ENCODE peak calls at places on chromosome 12, in five cellular contexts. H is K562, T is HepG2, O is A549, J is GM12878. G is an unnamed sample.

GRCh38 chr12:83389237-83389996 is 702.7 kb downstream of the TMTC2 start:
- DNase-seq in T (no peak), O (no peak), H (peak), J (no peak), G (peak)

GRCh38 chr12:29943683-29944082 is 159.9 kb upstream of the TMTC1 start:
- DNase-seq in J (no peak), T (no peak), H (no peak), O (no peak), G (no peak)

GRCh38 chr12:57765003-57765697 is 1.7 kb downstream of the CYP27B1 start:
- DNase-seq in T (peak), O (peak), J (no peak), H (no peak), G (peak)

GRCh38 chr12:124445121-124445718 is 122.2 kb downstream of the NCOR2 start:
- DNase-seq in H (no peak), T (no peak), O (no peak), J (no peak), G (no peak)

GRCh38 chr12:110920324-110920910 is at the start of gene MYL2:
- DNase-seq in T (no peak), J (no peak), H (no peak), O (no peak), G (no peak)

GRCh38 chr12:106170285-106170684 is 31.5 kb upstream of the NUAK1 start:
- DNase-seq in J (no peak), O (no peak), T (no peak), H (no peak), G (no peak)

GRCh38 chr12:124758266-124759200 is 105.1 kb downstream of the SCARB1 start:
- DNase-seq in O (no peak), H (no peak), J (no peak), T (no peak), G (no peak)

GRCh38 chr12:119602695-119603094 is 9.1 kb downstream of the TMEM233 start:
- DNase-seq in T (no peak), J (no peak), H (no peak), O (no peak), G (no peak)

GRCh38 chr12:88947486-88948043 is 367.3 kb upstream of the KITLG start:
- DNase-seq in H (no peak), O (no peak), T (no peak), J (no peak), G (peak)

GRCh38 chr12:14836336-14837210 is 6.8 kb downstream of the ART4 start:
- DNase-seq in T (peak), O (peak), J (no peak), H (peak), G (no peak)

GRCh38 chr12:57724936-57725740 is 13.4 kb downstream of the AGAP2 start:
- DNase-seq in O (no peak), J (no peak), T (no peak), H (no peak), G (peak)

GRCh38 chr12:79991586-79991985 is 56.7 kb upstream of the PPP1R12A start:
- DNase-seq in T (no peak), H (no peak), J (no peak), O (no peak), G (no peak)

GRCh38 chr12:116939734-116940133 is 29.0 kb downstream of the FBXW8 start:
- DNase-seq in H (no peak), J (no peak), O (no peak), T (no peak), G (no peak)

GRCh38 chr12:17992002-17992656 is 97.9 kb downstream of the RERGL start:
- DNase-seq in H (peak), J (peak), T (peak), O (peak), G (peak)

GRCh38 chr12:7068240-7068993 is 7.9 kb downstream of the C1S start:
- DNase-seq in O (no peak), H (peak), T (no peak), J (no peak), G (no peak)

GRCh38 chr12:53096089-53096741 is 1.3 kb upstream of the IGFBP6 start:
- DNase-seq in T (no peak), O (no peak), H (no peak), J (no peak), G (peak)

GRCh38 chr12:8917751-8918150 is 3.4 kb downstream of the PHC1 start:
- DNase-seq in T (no peak), H (no peak), O (no peak), J (no peak), G (no peak)

GRCh38 chr12:127625372-127625771 is 641.6 kb upstream of the TMEM132C start:
- DNase-seq in J (no peak), T (no peak), H (no peak), O (no peak), G (no peak)

GRCh38 chr12:93518725-93519124 is 51.4 kb downstream of the MRPL42 start:
- DNase-seq in O (no peak), T (no peak), J (no peak), H (peak), G (no peak)

GRCh38 chr12:90102957-90103652 is 394.5 kb upstream of the ATP2B1 start:
- DNase-seq in J (peak), H (peak), T (peak), O (peak), G (peak)

GRCh38 chr12:60209933-60210332 is 614.1 kb downstream of the SLC16A7 start:
- DNase-seq in O (no peak), H (peak), J (no peak), T (no peak), G (no peak)

GRCh38 chr12:25806271-25806670 is 152.2 kb upstream of the RASSF8 start:
- DNase-seq in J (no peak), H (no peak), T (no peak), O (no peak), G (no peak)

GRCh38 chr12:52362118-52362726 is 5.1 kb downstream of the KRT85 start:
- DNase-seq in O (peak), H (peak), T (no peak), J (no peak), G (peak)

GRCh38 chr12:39116877-39117276 is 211.5 kb upstream of the CPNE8 start:
- DNase-seq in O (no peak), H (no peak), J (no peak), T (no peak), G (no peak)

GRCh38 chr12:15931590-15932053 is 20.5 kb downstream of the DERA start:
- DNase-seq in T (peak), J (peak), O (no peak), H (peak), G (peak)

GRCh38 chr12:127324681-127325080 is 942.3 kb upstream of the TMEM132C start:
- DNase-seq in T (no peak), O (no peak), J (no peak), H (no peak), G (no peak)

DNA sequence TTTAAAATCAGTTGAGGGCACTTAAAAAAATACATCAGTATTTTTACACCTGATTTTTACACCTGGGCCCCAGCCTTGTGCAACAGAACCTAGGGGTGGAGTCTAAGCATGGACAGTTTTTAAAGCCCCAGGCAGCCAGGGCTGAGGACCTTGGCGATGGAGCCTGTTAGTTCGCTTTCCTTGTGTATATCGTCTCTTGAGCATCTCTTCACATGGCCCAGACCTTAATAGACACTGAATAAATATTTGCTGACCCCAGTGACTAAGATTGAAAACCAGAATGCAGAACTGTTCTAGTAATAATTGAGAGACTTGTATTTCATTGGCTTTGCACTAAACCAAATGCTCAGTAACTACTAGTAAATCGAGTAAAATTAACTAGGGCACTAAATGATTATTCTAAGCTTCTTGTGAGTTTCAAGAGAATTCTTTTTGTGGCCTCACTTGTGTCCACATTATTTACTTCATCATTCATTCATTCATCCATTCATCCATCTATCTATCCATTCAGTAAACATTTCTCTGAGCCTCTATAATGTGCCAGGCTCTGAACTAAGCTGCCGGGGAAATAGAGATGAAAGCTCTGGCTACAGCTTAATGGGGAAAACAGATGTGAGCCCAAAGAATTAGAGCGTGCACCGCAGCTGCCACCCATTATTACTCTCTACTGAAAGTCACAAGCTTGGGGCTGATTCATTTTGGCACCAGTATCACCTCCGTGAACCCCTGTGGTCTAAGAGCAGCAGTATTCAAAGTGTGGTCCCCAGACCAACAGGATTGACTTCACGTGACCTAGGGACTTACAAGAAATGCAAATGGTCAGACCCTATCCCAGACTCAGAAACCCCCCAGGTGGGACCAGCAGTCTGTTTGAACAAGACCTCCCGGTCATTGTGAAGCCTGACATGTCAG is 30.7 kb upstream of the BCL7A start:
- DNase-seq in J (peak), H (no peak), O (no peak), T (no peak), G (no peak)
- TF ChIP-seq JUNB in J (peak), H (no peak), O (no peak), T (no peak), G (no peak)

DNA sequence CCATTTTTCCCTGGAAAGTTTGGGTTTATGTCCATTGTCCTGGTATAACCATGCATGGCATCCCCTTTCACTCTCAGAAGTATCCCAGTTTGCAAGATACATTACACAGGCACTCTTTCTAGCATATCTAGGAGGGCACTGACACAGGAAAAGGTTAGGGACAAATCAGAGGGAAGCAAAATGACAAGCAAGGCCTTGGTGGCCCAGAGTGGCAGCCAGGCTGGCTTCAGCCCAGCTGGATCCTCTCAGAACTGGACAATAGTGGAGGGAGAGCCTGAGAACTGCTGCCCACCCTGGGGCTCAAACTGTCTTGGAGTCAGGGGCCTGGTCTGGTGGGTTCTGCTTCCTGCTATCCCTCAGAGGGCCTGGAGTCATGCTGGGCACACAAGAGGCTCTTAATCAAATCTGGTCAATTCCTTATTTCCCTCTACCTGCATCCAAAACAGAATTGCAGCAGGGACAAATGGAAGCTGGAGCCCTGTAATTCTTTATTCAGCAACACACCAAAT is 2.6 kb downstream of the VDR start:
- DNase-seq in H (no peak), T (no peak), J (no peak), O (no peak), G (no peak)
- H3K4me3 ChIP-seq in H (no peak), T (no peak), J (no peak), O (no peak), G (no peak)

GRCh38 chr12:85445060-85445938 is 165.3 kb downstream of the ALX1 start:
- DNase-seq in J (no peak), T (no peak), H (no peak), O (no peak), G (no peak)

GRCh38 chr12:85448031-85448430 is 168.0 kb downstream of the ALX1 start:
- DNase-seq in H (no peak), O (no peak), J (no peak), T (no peak), G (no peak)

DNA sequence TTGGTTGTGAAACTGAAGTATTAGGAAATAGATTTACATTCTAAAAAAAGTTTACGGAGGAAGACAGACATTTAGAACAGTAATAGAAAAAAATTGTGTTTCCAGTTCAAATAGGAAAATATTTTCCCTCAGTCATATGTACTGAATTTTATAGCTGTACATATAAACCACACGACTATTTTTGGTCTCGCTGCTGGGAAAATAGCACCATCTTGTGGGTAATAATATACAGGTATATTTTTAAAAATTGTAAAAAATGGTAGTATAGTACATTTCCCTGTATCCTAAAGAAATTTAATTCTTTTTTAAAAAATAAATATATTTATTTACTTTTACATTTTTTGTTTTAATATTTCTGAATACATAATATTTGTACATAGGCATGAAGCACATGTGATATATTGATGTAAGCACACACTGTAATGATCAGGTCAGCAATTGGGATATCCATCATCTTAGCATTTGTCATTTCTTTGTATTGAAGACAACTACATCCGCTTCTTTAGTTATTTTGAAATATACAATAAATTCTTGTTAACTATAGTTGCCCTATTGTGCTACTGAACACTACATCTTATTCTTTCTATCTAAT is 168.6 kb downstream of the ALX1 start:
- DNase-seq in H (no peak), T (no peak), O (no peak), J (no peak), G (no peak)
- TF ChIP-seq JUNB in H (no peak), T (no peak), O (no peak), J (no peak), G (no peak)

GRCh38 chr12:76470028-76470939 is 89.3 kb downstream of the OSBPL8 start:
- DNase-seq in H (peak), T (no peak), O (peak), J (peak), G (no peak)

GRCh38 chr12:76471579-76471978 is 88.0 kb downstream of the OSBPL8 start:
- DNase-seq in T (no peak), O (no peak), J (no peak), H (no peak), G (no peak)
- H3K4me3 ChIP-seq in T (no peak), O (no peak), J (no peak), H (no peak), G (no peak)

DNA sequence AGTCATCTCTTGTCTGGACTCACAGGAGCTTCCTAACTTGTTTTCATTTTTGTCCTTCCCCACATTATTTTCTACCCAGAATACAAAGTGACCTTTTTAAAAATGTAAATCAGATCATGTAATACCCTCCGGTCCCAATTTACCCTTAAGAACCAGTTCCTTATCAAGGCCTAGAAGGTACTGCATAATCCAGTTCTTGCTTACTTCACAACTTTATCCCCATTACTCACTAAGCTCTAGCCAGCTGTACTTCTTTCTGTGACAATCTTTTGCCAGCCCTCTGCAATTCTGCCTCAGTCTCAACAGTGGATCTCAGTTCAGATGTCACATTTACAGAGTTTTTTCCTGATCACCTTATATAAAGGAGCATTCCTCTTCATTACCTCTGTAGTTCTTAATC is 11.6 kb downstream of the RAP1B start:
- DNase-seq in J (no peak), O (no peak), H (no peak), T (no peak), G (no peak)
- TF ChIP-seq JUNB in J (no peak), O (no peak), H (no peak), T (no peak), G (no peak)

G was measured in GM23338.